ENCODE peak calls at places on chromosome 22, in four cellular contexts. L is mucosa of descending colon, K is cardiac fibroblast, O is fibroblast of the conjunctiva. S is an unnamed sample.

GRCh38 chr22:35314161-35314942 is 14.7 kb downstream of the TOM1 start:
- DNase-seq in L (peak), K (no peak), O (no peak), S (no peak)

GRCh38 chr22:43297246-43298061 is 45.7 kb downstream of the SCUBE1 start:
- DNase-seq in L (no peak), K (no peak), O (no peak), S (no peak)

GRCh38 chr22:17581056-17581455 is 17.8 kb downstream of the SLC25A18 start:
- DNase-seq in L (no peak), K (no peak), O (no peak), S (no peak)

GRCh38 chr22:20244744-20245576 is 23.2 kb downstream of the RTN4R start:
- DNase-seq in L (no peak), K (no peak), O (no peak), S (no peak)

GRCh38 chr22:19760652-19761002 is at the start of gene TBX1:
- DNase-seq in L (no peak), K (no peak), O (no peak), S (no peak)

GRCh38 chr22:42438293-42438650 is 6.1 kb upstream of the NFAM1 start:
- DNase-seq in L (no peak), K (no peak), O (no peak), S (no peak)

GRCh38 chr22:44449061-44449682 is 48.9 kb downstream of the RTL6 start:
- DNase-seq in L (no peak), K (peak), O (peak), S (no peak)

GRCh38 chr22:37416806-37417205 is 10.5 kb downstream of the ELFN2 start:
- DNase-seq in L (no peak), K (no peak), O (no peak), S (no peak)

GRCh38 chr22:30078320-30079311 is 1.6 kb upstream of the HORMAD2 start:
- DNase-seq in L (no peak), K (no peak), O (no peak), S (peak)

GRCh38 chr22:29166180-29166579 is 39.5 kb upstream of the EMID1 start:
- DNase-seq in L (no peak), K (no peak), O (no peak), S (no peak)

GRCh38 chr22:29224121-29224858 is 18.6 kb downstream of the EMID1 start:
- DNase-seq in L (peak), K (no peak), O (no peak), S (no peak)

GRCh38 chr22:41919357-41920224 is 4.7 kb upstream of the SHISA8 start:
- DNase-seq in L (peak), K (peak), O (no peak), S (peak)

GRCh38 chr22:48753381-48753730 is 1074.3 kb downstream of the BRD1 start:
- DNase-seq in L (peak), K (no peak), O (no peak), S (no peak)

GRCh38 chr22:37932821-37933578 is 20.4 kb downstream of the C22orf23 start:
- DNase-seq in L (no peak), K (no peak), O (no peak), S (no peak)

GRCh38 chr22:27719535-27720227 is 81.9 kb downstream of the MN1 start:
- DNase-seq in L (no peak), K (no peak), O (peak), S (peak)

GRCh38 chr22:39311592-39312400 is 7.6 kb downstream of the RPL3 start:
- DNase-seq in L (no peak), K (peak), O (no peak), S (no peak)

GRCh38 chr22:20095521-20095920 is 15.5 kb downstream of the DGCR8 start:
- DNase-seq in L (no peak), K (no peak), O (no peak), S (no peak)

GRCh38 chr22:49023879-49024774 is 803.5 kb downstream of the BRD1 start:
- DNase-seq in L (no peak), K (no peak), O (no peak), S (peak)

GRCh38 chr22:50531546-50532352 is 1.9 kb upstream of the TYMP start:
- DNase-seq in L (peak), K (peak), O (no peak), S (peak)

GRCh38 chr22:31952094-31952401 is 7.7 kb downstream of the YWHAH start:
- DNase-seq in L (no peak), K (no peak), O (no peak), S (no peak)

GRCh38 chr22:31247726-31248125 is 35.6 kb downstream of the LIMK2 start:
- DNase-seq in L (no peak), K (no peak), O (no peak), S (no peak)

GRCh38 chr22:25751174-25751581 is 9.2 kb downstream of the MYO18B start:
- DNase-seq in L (no peak), K (no peak), O (no peak), S (no peak)

GRCh38 chr22:18056161-18056666 is 21.6 kb upstream of the PEX26 start:
- DNase-seq in L (peak), K (peak), O (peak), S (no peak)

GRCh38 chr22:45469573-45470383 is 32.9 kb upstream of the FBLN1 start:
- DNase-seq in L (no peak), K (peak), O (peak), S (no peak)

GRCh38 chr22:49305215-49305965 is 522.3 kb downstream of the BRD1 start:
- DNase-seq in L (peak), K (peak), O (no peak), S (peak)

S was measured in RPMI8226.